ENCODE peak calls at places on chromosomes 3 and 15, in five cellular contexts. L is A549, M is HepG2, W is K562, O is GM12878. A is an unnamed sample.

GRCh38 chr15:67091073-67091965 is 25.9 kb downstream of the SMAD3 start:
- DNase-seq in L (peak), M (no peak), W (peak), O (peak), A (no peak)

GRCh38 chr3:107117922-107118576 is 259.2 kb upstream of the CCDC54 start:
- DNase-seq in L (peak), M (peak), W (peak), O (no peak), A (peak)

GRCh38 chr15:58117619-58118018 is 20.6 kb upstream of the AQP9 start:
- DNase-seq in L (no peak), M (peak), W (no peak), O (no peak), A (no peak)

GRCh38 chr3:194990454-194991337 is 280.3 kb downstream of the XXYLT1 start:
- DNase-seq in L (no peak), M (no peak), W (no peak), O (no peak), A (no peak)

GRCh38 chr15:26260517-26261133 is 397.5 kb upstream of the ATP10A start:
- DNase-seq in L (peak), M (peak), W (peak), O (no peak), A (peak)

GRCh38 chr3:69290006-69290405 is 95.9 kb downstream of the FRMD4B start:
- DNase-seq in L (no peak), M (no peak), W (no peak), O (no peak), A (no peak)

GRCh38 chr15:66774001-66774814 is 72.2 kb downstream of the SMAD6 start:
- DNase-seq in L (peak), M (peak), W (peak), O (no peak), A (peak)

GRCh38 chr15:64566629-64567427 is 106.5 kb downstream of the ZNF609 start:
- DNase-seq in L (no peak), M (no peak), W (peak), O (no peak), A (peak)

GRCh38 chr15:45648521-45649200 is 13.8 kb downstream of the SQOR start:
- DNase-seq in L (peak), M (peak), W (no peak), O (no peak), A (no peak)

GRCh38 chr15:60932051-60932915 is 296.8 kb downstream of the RORA start:
- DNase-seq in L (peak), M (no peak), W (no peak), O (no peak), A (peak)

DNA sequence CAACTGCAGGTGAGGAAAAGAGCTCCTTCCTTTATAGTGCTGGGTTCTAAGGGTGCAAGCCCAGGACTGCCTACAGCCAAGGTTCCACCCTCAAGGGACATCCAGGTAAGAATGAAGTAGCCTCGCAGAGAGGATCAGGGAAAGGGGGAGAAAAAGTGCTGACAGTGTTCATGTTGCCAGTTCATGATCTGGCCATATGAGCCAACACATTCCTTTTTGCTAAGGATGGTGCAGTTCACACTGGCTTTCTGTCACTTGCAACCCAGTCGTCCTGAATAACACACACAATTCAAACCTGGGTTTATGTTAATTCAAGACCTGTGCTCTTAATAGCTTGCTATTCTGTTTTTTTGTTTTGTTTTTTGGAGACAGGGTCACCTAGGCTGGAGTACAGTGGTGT is 9.0 kb downstream of the CLN6 start:
- DNase-seq in L (no peak), M (no peak), W (no peak), O (no peak), A (no peak)
- TF ChIP-seq JUNB in L (no peak), M (no peak), W (no peak), O (no peak), A (no peak)

GRCh38 chr3:177905895-177906511 is 630.2 kb upstream of the KCNMB2 start:
- DNase-seq in L (peak), M (no peak), W (no peak), O (no peak), A (peak)
- TF ChIP-seq CTCF in L (no peak), M (no peak), W (no peak), O (no peak), A (no peak)

GRCh38 chr3:180630360-180630759 is 28.4 kb downstream of the TTC14 start:
- DNase-seq in L (no peak), M (no peak), W (no peak), O (no peak), A (no peak)
- TF ChIP-seq JUNB in L (no peak), M (no peak), W (no peak), O (no peak), A (no peak)

DNA sequence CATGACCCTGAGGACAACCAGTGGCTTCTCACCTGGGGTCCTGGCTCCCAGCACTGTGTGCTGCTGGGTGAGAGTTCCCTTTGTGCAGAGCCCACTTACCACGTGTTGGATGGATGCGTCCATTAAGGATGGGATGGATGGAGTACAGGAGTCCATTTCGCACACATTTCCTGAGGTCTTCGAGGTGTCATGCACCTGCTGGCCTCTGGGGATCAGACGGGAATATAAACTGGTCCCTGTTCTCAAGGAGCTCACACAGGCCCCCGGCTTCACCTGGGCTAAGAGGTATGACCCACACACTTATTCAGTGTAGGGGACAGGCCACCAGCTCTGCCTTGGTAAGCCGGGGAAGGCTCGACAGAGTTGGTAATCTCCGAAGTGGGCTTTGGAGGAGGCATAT is 39.5 kb downstream of the MAGEF1 start:
- DNase-seq in L (no peak), M (no peak), W (no peak), O (no peak), A (no peak)
- TF ChIP-seq CTCF in L (no peak), M (no peak), W (no peak), O (no peak), A (no peak)

A was measured in GM23338.